ENCODE peak calls at places on chromosomes 16 and 17, in eight cellular contexts. N is cardiac fibroblast, Q is tibial artery, G is spleen, T is HCT116, H is A549, K is cardiac muscle cell, M is lower leg skin. R is an unnamed sample.

GRCh38 chr16:84854759-84855158 is 35.0 kb downstream of the CRISPLD2 start:
- DNase-seq in N (no peak), Q (no peak), G (no peak), T (no peak), H (no peak), K (peak; percentile 50), M (no peak), R (no peak)

GRCh38 chr17:55727920-55728319 is 5.3 kb upstream of the TMEM100 start:
- DNase-seq in N (no peak), Q (no peak), G (no peak), T (no peak), H (no peak), K (no peak), M (no peak), R (no peak)

GRCh38 chr17:16322636-16323035 is 30.6 kb downstream of the CENPV start:
- DNase-seq in N (peak; percentile 31), Q (no peak), G (no peak), T (no peak), H (no peak), K (peak; percentile 19), M (no peak), R (no peak)

GRCh38 chr16:53285236-53285635 is 149.0 kb upstream of the RBL2 start:
- DNase-seq in N (no peak), Q (no peak), G (no peak), T (no peak), H (no peak), K (no peak), M (no peak), R (no peak)

GRCh38 chr17:46733837-46734516 is 84.5 kb downstream of the WNT3 start:
- DNase-seq in N (no peak), Q (no peak), G (no peak), T (no peak), H (no peak), K (no peak), M (no peak), R (no peak)

GRCh38 chr17:50461550-50462132 is 7.0 kb downstream of the CHAD start:
- DNase-seq in N (no peak), Q (no peak), G (peak; percentile 59), T (no peak), H (no peak), K (no peak), M (no peak), R (no peak)

GRCh38 chr16:78684655-78685400 is 585.4 kb downstream of the WWOX start:
- DNase-seq in N (peak; percentile 22), Q (peak; percentile 74), G (no peak), T (no peak), H (no peak), K (peak; percentile 22), M (no peak), R (no peak)

GRCh38 chr17:57481901-57482300 is 225.6 kb downstream of the MSI2 start:
- DNase-seq in N (peak; percentile 98), Q (no peak), G (no peak), T (no peak), H (peak; percentile 52), K (peak; percentile 99), M (no peak), R (no peak)

GRCh38 chr17:61503961-61504360 is 51.7 kb downstream of the TBX4 start:
- DNase-seq in N (no peak), Q (no peak), G (no peak), T (no peak), H (no peak), K (no peak), M (no peak), R (no peak)

GRCh38 chr16:88464447-88465318 is 11.6 kb downstream of the ZFPM1 start:
- DNase-seq in N (peak; percentile 77), Q (no peak), G (no peak), T (no peak), H (no peak), K (peak; percentile 94), M (no peak), R (no peak)

GRCh38 chr16:59249049-59249448 is 514.9 kb upstream of the GOT2 start:
- DNase-seq in N (no peak), Q (no peak), G (no peak), T (no peak), H (peak; percentile 22), K (no peak), M (no peak), R (peak; percentile 5)

GRCh38 chr17:49373115-49373514 is 11.1 kb upstream of the ZNF652 start:
- DNase-seq in N (no peak), Q (no peak), G (no peak), T (no peak), H (no peak), K (no peak), M (peak; percentile 34), R (no peak)

GRCh38 chr17:73156887-73157870 is 7.6 kb upstream of the SSTR2 start:
- DNase-seq in N (no peak), Q (no peak), G (no peak), T (no peak), H (no peak), K (no peak), M (no peak), R (no peak)

GRCh38 chr16:3597676-3598075 is 13.7 kb downstream of the SLX4 start:
- DNase-seq in N (no peak), Q (no peak), G (no peak), T (no peak), H (no peak), K (no peak), M (no peak), R (no peak)

GRCh38 chr16:83913234-83913633 is 14.3 kb downstream of the MLYCD start:
- DNase-seq in N (peak; percentile 54), Q (no peak), G (no peak), T (no peak), H (no peak), K (peak; percentile 43), M (no peak), R (no peak)

GRCh38 chr16:17206712-17207111 is 264.0 kb downstream of the XYLT1 start:
- DNase-seq in N (no peak), Q (no peak), G (no peak), T (no peak), H (no peak), K (no peak), M (no peak), R (no peak)
- TF ChIP-seq CTCF in N (no peak), Q (no peak), G (no peak), T (no peak), H (no peak), K (no peak), M (no peak), R (no peak)

GRCh38 chr17:45022288-45022648 is 29.2 kb downstream of the DCAKD start:
- DNase-seq in N (no peak), Q (no peak), G (no peak), T (no peak), H (no peak), K (no peak), M (no peak), R (no peak)
- TF ChIP-seq CTCF in N (no peak), Q (no peak), G (peak; percentile 71), T (no peak), H (peak; percentile 2), K (no peak), M (no peak), R (peak; percentile 16)

GRCh38 chr17:42325026-42325425 is 36.7 kb downstream of the STAT5A start:
- DNase-seq in N (peak; percentile 55), Q (no peak), G (no peak), T (peak; percentile 81), H (peak; percentile 85), K (peak; percentile 52), M (no peak), R (no peak)
- TF ChIP-seq CTCF in N (no peak), Q (no peak), G (no peak), T (no peak), H (no peak), K (no peak), M (no peak), R (no peak)

DNA sequence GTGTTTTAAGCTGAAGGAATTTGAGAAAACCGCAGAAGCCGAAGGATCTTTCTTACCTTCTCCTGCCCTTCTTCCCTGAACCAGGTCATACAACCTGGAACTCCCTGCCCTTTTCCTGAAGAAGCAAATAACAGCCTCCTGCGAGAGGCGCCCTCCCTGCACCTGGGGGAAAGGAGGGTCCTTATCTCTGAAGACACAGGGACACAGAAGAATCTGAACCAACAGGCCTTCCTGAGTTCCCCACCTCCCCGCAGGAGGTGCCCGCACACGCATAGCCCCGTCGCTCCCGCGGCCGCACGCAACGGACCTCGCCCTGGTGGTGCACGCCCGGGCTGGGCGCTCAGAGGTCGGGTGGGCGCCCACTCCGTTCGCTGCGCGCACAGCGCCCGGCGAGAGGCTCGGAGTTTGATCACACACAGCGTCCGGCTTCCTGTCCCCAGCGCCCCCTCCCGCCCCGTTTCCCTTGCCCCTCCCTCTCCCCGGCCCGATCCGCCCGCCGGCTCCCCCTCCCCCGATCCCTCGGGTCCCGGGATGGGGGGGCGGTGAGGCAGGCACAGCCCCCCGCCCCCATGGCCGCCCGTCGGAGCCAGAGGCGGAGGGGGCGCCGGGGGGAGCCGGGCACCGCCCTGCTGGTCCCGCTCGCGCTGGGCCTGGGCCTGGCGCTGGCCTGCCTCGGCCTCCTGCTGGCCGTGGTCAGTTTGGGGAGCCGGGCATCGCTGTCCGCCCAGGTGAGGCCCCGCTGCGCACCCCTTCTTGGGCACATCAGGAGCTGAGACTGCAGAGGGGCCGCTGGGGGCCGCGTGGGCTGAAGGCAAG is at the start of gene TNFSF12:
- DNase-seq in N (peak; percentile 31), Q (peak; percentile 70), G (peak; percentile 94), T (no peak), H (peak; percentile 42), K (peak; percentile 38), M (peak; percentile 93), R (peak; percentile 44)
- TF ChIP-seq CTCF in N (peak; percentile 20), Q (peak; percentile 29), G (peak; percentile 23), T (no peak), H (peak; percentile 19), K (peak; percentile 26), M (no peak), R (no peak)

R was measured in endothelial cell.